ENCODE peak calls at places on chromosomes 1 and 21, in five cellular contexts. One of them, this sample, is unnamed.

GRCh38 chr1:6080469-6080868 is 34.8 kb downstream of the KCNAB2 start:
- DNase-seq in Karpas-422: no peak
- DNase-seq in A549: peak
- DNase-seq in astrocyte of the hippocampus: peak
- DNase-seq in right atrium auricular region: no peak
- DNase-seq in this sample: no peak

GRCh38 chr1:7435276-7436055 is 335.6 kb upstream of the VAMP3 start:
- DNase-seq in Karpas-422: no peak
- DNase-seq in astrocyte of the hippocampus: no peak
- DNase-seq in A549: no peak
- DNase-seq in right atrium auricular region: no peak
- DNase-seq in this sample: no peak

GRCh38 chr1:2443285-2444137 is 31.1 kb upstream of the PEX10 start:
- DNase-seq in A549: no peak
- DNase-seq in right atrium auricular region: no peak
- DNase-seq in astrocyte of the hippocampus: peak
- DNase-seq in Karpas-422: no peak
- DNase-seq in this sample: no peak

GRCh38 chr21:29189358-29189757 is 58.9 kb downstream of the MAP3K7CL start:
- DNase-seq in A549: no peak
- DNase-seq in right atrium auricular region: no peak
- DNase-seq in Karpas-422: no peak
- DNase-seq in astrocyte of the hippocampus: no peak
- DNase-seq in this sample: no peak

GRCh38 chr1:42815938-42816599 is 853 bp upstream of the ERMAP start:
- DNase-seq in right atrium auricular region: no peak
- DNase-seq in astrocyte of the hippocampus: peak
- DNase-seq in A549: no peak
- DNase-seq in Karpas-422: peak
- DNase-seq in this sample: no peak

GRCh38 chr1:203025721-203026665 is at the start of gene PPFIA4:
- DNase-seq in Karpas-422: no peak
- DNase-seq in astrocyte of the hippocampus: peak
- DNase-seq in right atrium auricular region: peak
- DNase-seq in A549: peak
- DNase-seq in this sample: peak

GRCh38 chr1:97573560-97573959 is 347.3 kb downstream of the DPYD start:
- DNase-seq in right atrium auricular region: no peak
- DNase-seq in A549: no peak
- DNase-seq in Karpas-422: no peak
- DNase-seq in astrocyte of the hippocampus: no peak
- DNase-seq in this sample: no peak

GRCh38 chr1:27099154-27099903 is 55.6 kb downstream of the SLC9A1 start:
- DNase-seq in A549: peak
- DNase-seq in Karpas-422: peak
- DNase-seq in astrocyte of the hippocampus: peak
- DNase-seq in right atrium auricular region: peak
- DNase-seq in this sample: no peak

GRCh38 chr1:248404024-248404423 is 1.2 kb downstream of the OR2T1 start:
- DNase-seq in astrocyte of the hippocampus: peak
- DNase-seq in A549: peak
- DNase-seq in Karpas-422: no peak
- DNase-seq in right atrium auricular region: no peak
- DNase-seq in this sample: no peak

GRCh38 chr1:204377800-204378608 is 18.3 kb upstream of the PLEKHA6 start:
- DNase-seq in astrocyte of the hippocampus: peak
- DNase-seq in Karpas-422: no peak
- DNase-seq in A549: peak
- DNase-seq in right atrium auricular region: no peak
- DNase-seq in this sample: peak

GRCh38 chr1:231028676-231029075 is 11.4 kb downstream of the FAM89A start:
- DNase-seq in astrocyte of the hippocampus: no peak
- DNase-seq in A549: no peak
- DNase-seq in right atrium auricular region: no peak
- DNase-seq in Karpas-422: no peak
- DNase-seq in this sample: no peak

GRCh38 chr21:31917108-31917507 is 44.3 kb downstream of the HUNK start:
- DNase-seq in A549: no peak
- DNase-seq in right atrium auricular region: no peak
- DNase-seq in Karpas-422: no peak
- DNase-seq in astrocyte of the hippocampus: no peak
- DNase-seq in this sample: no peak

GRCh38 chr1:222171005-222171404 is 376.9 kb downstream of the HHIPL2 start:
- DNase-seq in Karpas-422: peak
- DNase-seq in astrocyte of the hippocampus: peak
- DNase-seq in right atrium auricular region: no peak
- DNase-seq in A549: peak
- DNase-seq in this sample: no peak

GRCh38 chr1:234658143-234658542 is 48.2 kb upstream of the IRF2BP2 start:
- DNase-seq in astrocyte of the hippocampus: peak
- DNase-seq in A549: peak
- DNase-seq in Karpas-422: no peak
- DNase-seq in right atrium auricular region: no peak
- DNase-seq in this sample: peak

GRCh38 chr1:222914861-222915632 is 100.2 kb downstream of the DISP1 start:
- DNase-seq in A549: peak
- DNase-seq in right atrium auricular region: no peak
- DNase-seq in Karpas-422: no peak
- DNase-seq in astrocyte of the hippocampus: no peak
- DNase-seq in this sample: no peak

GRCh38 chr1:9413143-9413876 is 120.6 kb downstream of the SPSB1 start:
- DNase-seq in Karpas-422: no peak
- DNase-seq in right atrium auricular region: peak
- DNase-seq in astrocyte of the hippocampus: peak
- DNase-seq in A549: peak
- DNase-seq in this sample: peak

GRCh38 chr1:20472860-20473711 is 12.9 kb downstream of the CAMK2N1 start:
- DNase-seq in right atrium auricular region: no peak
- DNase-seq in Karpas-422: peak
- DNase-seq in A549: peak
- DNase-seq in astrocyte of the hippocampus: peak
- DNase-seq in this sample: no peak

GRCh38 chr1:222105393-222105737 is 363.5 kb upstream of the DUSP10 start:
- DNase-seq in astrocyte of the hippocampus: no peak
- DNase-seq in right atrium auricular region: no peak
- DNase-seq in Karpas-422: no peak
- DNase-seq in A549: no peak
- DNase-seq in this sample: peak

GRCh38 chr1:12344611-12345299 is 114.9 kb downstream of the VPS13D start:
- DNase-seq in Karpas-422: peak
- DNase-seq in A549: no peak
- DNase-seq in right atrium auricular region: peak
- DNase-seq in astrocyte of the hippocampus: no peak
- DNase-seq in this sample: no peak

GRCh38 chr21:40829308-40829707 is 17.6 kb downstream of the DSCAM start:
- DNase-seq in A549: no peak
- DNase-seq in Karpas-422: no peak
- DNase-seq in astrocyte of the hippocampus: no peak
- DNase-seq in right atrium auricular region: no peak
- DNase-seq in this sample: no peak